ENCODE peak calls at places on chromosomes 3 and 15, in four cellular contexts. C, U, A and O are unnamed samples.

GRCh38 chr15:41599061-41599460 is 40.0 kb downstream of the TYRO3 start:
- DNase-seq in C (no peak), U (no peak), A (no peak), O (no peak)

GRCh38 chr15:50137330-50137761 is 18.3 kb upstream of the ATP8B4 start:
- DNase-seq in C (no peak), U (no peak), A (peak; percentile 77), O (peak; percentile 93)

GRCh38 chr3:112856537-112856936 is 9.9 kb upstream of the CD200R1L start:
- DNase-seq in C (no peak), U (no peak), A (no peak), O (no peak)

GRCh38 chr3:187746479-187747335 is 1.4 kb upstream of the BCL6 start:
- DNase-seq in C (no peak), U (peak; percentile 47), A (no peak), O (peak; percentile 61)

GRCh38 chr3:168090306-168091085 is 5.2 kb downstream of the GOLIM4 start:
- DNase-seq in C (no peak), U (no peak), A (no peak), O (no peak)

GRCh38 chr15:90571063-90571541 is 41.4 kb downstream of the CRTC3 start:
- DNase-seq in C (no peak), U (no peak), A (no peak), O (no peak)

GRCh38 chr3:4218426-4219226 is 84.5 kb upstream of the SETMAR start:
- DNase-seq in C (no peak), U (no peak), A (no peak), O (no peak)

GRCh38 chr3:50630916-50631315 is 14.0 kb downstream of the MAPKAPK3 start:
- DNase-seq in C (no peak), U (no peak), A (no peak), O (peak; percentile 38)

GRCh38 chr3:138463724-138464489 is 29.5 kb downstream of the ESYT3 start:
- DNase-seq in C (no peak), U (no peak), A (no peak), O (no peak)

GRCh38 chr3:134874737-134875413 is 79.8 kb downstream of the EPHB1 start:
- DNase-seq in C (no peak), U (no peak), A (no peak), O (peak; percentile 5)

GRCh38 chr15:28873006-28873405 is 12.8 kb upstream of the APBA2 start:
- DNase-seq in C (no peak), U (no peak), A (no peak), O (no peak)

GRCh38 chr3:149174901-149175300 is 45.5 kb downstream of the HPS3 start:
- DNase-seq in C (no peak), U (no peak), A (no peak), O (peak; percentile 26)

GRCh38 chr3:162521669-162522068 is 1025.1 kb downstream of the OTOL1 start:
- DNase-seq in C (no peak), U (no peak), A (no peak), O (no peak)

GRCh38 chr3:468172-468571 is 271.6 kb downstream of the CHL1 start:
- DNase-seq in C (no peak), U (no peak), A (no peak), O (no peak)

GRCh38 chr3:142424754-142425153 is 23.1 kb downstream of the XRN1 start:
- DNase-seq in C (no peak), U (no peak), A (no peak), O (no peak)

GRCh38 chr3:26622634-26623408 is at the start of gene LRRC3B:
- DNase-seq in C (no peak), U (no peak), A (no peak), O (no peak)

GRCh38 chr3:50150863-50151686 is 4.0 kb upstream of the SEMA3F start:
- DNase-seq in C (no peak), U (no peak), A (no peak), O (no peak)

GRCh38 chr15:38085104-38085503 is 150.7 kb downstream of the TMCO5A start:
- DNase-seq in C (no peak), U (no peak), A (no peak), O (no peak)

GRCh38 chr3:13244695-13245449 is 171.6 kb upstream of the IQSEC1 start:
- DNase-seq in C (no peak), U (no peak), A (no peak), O (no peak)

GRCh38 chr3:74739242-74739641 is 124.8 kb upstream of the CNTN3 start:
- DNase-seq in C (no peak), U (no peak), A (no peak), O (no peak)

GRCh38 chr3:82462977-82463376 is 701.5 kb upstream of the GBE1 start:
- DNase-seq in C (no peak), U (no peak), A (no peak), O (no peak)

GRCh38 chr3:63857311-63857710 is 6.3 kb downstream of the THOC7 start:
- DNase-seq in C (no peak), U (no peak), A (no peak), O (peak; percentile 22)

GRCh38 chr15:88897456-88898194 is 2.3 kb upstream of the HAPLN3 start:
- DNase-seq in C (peak; percentile 94), U (peak; percentile 90), A (peak; percentile 88), O (peak; percentile 76)

GRCh38 chr3:184543848-184544512 is 17.6 kb upstream of the EPHB3 start:
- DNase-seq in C (peak; percentile 78), U (peak; percentile 82), A (peak; percentile 66), O (peak; percentile 76)

GRCh38 chr3:175861916-175862315 is 1002.8 kb downstream of the NAALADL2 start:
- DNase-seq in C (no peak), U (no peak), A (no peak), O (no peak)

GRCh38 chr3:28924744-28925360 is 356.0 kb upstream of the RBMS3 start:
- DNase-seq in C (no peak), U (no peak), A (no peak), O (peak; percentile 15)

GRCh38 chr3:172464306-172464705 is 16.1 kb upstream of the GHSR start:
- DNase-seq in C (no peak), U (no peak), A (no peak), O (no peak)

GRCh38 chr3:38151667-38152265 is 13.3 kb downstream of the MYD88 start:
- DNase-seq in C (no peak), U (no peak), A (no peak), O (no peak)

GRCh38 chr3:38153221-38153620 is 12.1 kb upstream of the OXSR1 start:
- DNase-seq in C (no peak), U (no peak), A (no peak), O (no peak)

GRCh38 chr3:38152660-38153059 is 12.7 kb upstream of the OXSR1 start:
- DNase-seq in C (no peak), U (no peak), A (no peak), O (no peak)

GRCh38 chr3:38149701-38150100 is 11.2 kb downstream of the MYD88 start:
- DNase-seq in C (no peak), U (no peak), A (no peak), O (no peak)

GRCh38 chr3:38150780-38151528 is 12.5 kb downstream of the MYD88 start:
- DNase-seq in C (no peak), U (no peak), A (no peak), O (no peak)
- TF ChIP-seq CTCF in C (no peak), U (no peak), A (no peak), O (no peak)

DNA sequence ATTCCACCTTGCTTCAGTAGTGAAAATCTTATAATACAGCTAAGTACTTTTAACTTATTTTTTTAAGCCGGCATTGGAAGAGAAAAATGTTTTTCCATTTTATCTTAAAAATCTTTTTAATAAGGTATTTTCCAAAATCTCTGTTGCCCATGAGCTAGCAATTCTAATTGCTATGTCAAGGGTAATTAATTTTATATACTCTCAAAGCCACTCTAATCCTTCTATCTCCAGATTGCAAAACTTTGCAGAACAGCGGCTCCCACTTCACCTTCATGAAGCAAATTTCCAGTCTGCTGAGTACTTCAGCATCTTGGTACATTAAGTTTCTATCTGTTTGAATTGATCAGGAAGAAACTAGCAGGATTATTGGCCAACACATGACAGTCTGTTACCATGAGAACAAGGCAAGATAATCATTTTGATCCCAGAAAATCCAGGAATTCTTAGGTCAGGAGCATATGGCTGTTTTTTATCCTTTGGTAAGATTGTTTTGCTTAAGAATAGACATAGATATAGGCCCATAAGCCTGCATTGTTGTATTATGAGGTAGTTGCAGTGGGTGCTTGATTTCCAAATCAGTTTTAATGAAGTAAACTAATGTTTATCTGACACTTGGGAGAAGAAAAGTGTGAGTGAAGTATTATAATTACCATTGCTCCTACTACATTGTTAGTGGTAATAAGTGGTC is 6.0 kb downstream of the TIPARP start:
- DNase-seq in C (no peak), U (no peak), A (no peak), O (no peak)
- H3K4me3 ChIP-seq in C (no peak overlapping the region), U (no peak overlapping the region), A (no peak overlapping the region), O (no peak overlapping the region)

DNA sequence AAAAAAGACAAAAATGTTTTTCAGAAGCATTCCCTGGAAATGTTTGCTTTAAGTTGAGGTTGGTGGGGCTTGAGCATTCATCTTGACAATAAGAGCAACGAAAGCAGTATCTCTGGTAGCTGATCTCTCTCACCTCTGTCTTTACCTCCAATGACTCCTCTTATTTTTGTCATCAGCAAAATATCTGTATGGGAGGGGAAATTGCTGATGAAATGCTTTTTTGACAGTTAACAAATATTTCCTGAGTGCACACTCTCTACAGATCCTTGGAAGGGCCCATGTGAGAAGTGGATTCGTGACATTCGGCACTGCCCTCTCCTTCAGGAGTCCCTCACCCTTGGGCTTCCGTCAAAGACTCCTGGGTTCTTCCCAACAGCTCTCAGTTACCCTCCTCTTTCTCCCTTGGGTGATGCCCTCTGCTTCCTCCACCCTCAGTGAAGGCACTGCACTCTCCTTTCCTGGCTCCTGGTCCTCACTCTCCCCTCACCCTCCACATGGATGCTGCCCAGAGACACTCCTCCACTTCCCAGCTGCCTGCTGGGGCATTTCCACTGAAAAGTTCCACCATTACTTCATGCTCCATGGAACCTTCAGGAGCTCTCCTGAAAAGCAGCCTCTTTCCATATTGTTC is 2.9 kb upstream of the CGNL1 start:
- DNase-seq in C (no peak), U (no peak), A (no peak), O (no peak)
- TF ChIP-seq CTCF in C (no peak), U (no peak), A (no peak), O (no peak)

GRCh38 chr3:42503251-42503924 is 945 bp downstream of the VIPR1 start:
- DNase-seq in C (peak; percentile 36), U (peak; percentile 1), A (no peak), O (no peak)

GRCh38 chr3:42500909-42501308 is 1.5 kb upstream of the VIPR1 start:
- DNase-seq in C (peak; percentile 35), U (no peak), A (no peak), O (no peak)

GRCh38 chr3:42501321-42501680 is 1.1 kb upstream of the VIPR1 start:
- DNase-seq in C (no peak), U (no peak), A (no peak), O (no peak)

GRCh38 chr3:42502429-42503250 is at the start of gene VIPR1:
- DNase-seq in C (peak; percentile 71), U (peak; percentile 26), A (peak; percentile 65), O (no peak)

DNA sequence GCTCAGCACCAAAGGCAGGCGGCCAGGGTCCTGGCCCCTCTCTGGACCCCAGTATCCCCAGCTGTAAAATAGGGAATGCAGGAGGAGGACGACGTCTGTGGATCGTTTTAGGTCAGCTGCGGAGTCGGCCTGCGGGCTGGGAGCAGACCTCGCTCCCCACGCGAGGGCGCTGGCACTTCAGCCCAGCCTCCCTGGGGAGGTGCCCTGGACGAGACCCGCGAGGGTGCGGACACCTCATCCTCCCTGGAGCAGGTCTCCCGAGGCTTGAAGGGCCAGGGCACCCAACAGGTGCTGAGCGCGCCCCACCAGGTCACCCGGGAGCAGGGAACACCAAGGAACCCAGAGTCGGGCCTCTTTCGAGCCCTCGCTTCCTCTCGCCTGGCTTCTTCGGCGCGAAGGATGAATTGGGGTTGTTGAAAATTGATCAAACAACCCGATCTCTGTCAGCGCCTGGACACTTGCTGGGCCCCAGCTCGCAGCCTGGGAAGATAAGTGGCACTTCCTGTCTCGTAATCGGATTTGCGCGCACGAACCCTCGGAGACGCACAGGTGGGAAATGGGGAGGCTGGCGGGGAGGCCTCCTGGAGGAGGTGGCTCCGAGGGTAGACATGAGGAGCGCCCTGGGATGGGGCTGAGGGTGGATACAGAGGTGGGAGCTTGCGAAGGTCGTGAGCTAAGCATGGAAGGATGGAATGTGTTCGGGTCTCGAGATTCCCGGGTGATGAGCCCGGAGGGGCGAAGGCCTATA is 588 bp upstream of the VIPR1 start:
- DNase-seq in C (peak; percentile 68), U (peak; percentile 10), A (no peak), O (peak; percentile 16)
- H3K4me3 ChIP-seq in C (peak overlapping the region; percentile 42), U (peak overlapping the region; percentile 16), A (peak overlapping the region; percentile 56), O (peak overlapping the region; percentile 32)